ENCODE peak calls at places on chromosomes 3 and 15, in four cellular contexts. A is lung, U is A549, W is AG04450. J is an unnamed sample.

GRCh38 chr15:75731248-75732100 is 18.8 kb upstream of the CSPG4 start:
- DNase-seq in A (peak; percentile 40), U (no peak), W (no peak), J (peak; percentile 44)

GRCh38 chr15:63362196-63362595 is 19.4 kb downstream of the CA12 start:
- DNase-seq in A (no peak), U (no peak), W (no peak), J (peak; percentile 74)

GRCh38 chr3:99562990-99563607 is 75.3 kb upstream of the COL8A1 start:
- DNase-seq in A (no peak), U (no peak), W (no peak), J (no peak)

GRCh38 chr15:69045810-69046209 is 31.3 kb downstream of the NOX5 start:
- DNase-seq in A (no peak), U (peak; percentile 58), W (no peak), J (no peak)

GRCh38 chr3:126553284-126553811 is 5.4 kb downstream of the C3orf22 start:
- DNase-seq in A (no peak), U (no peak), W (no peak), J (no peak)

GRCh38 chr15:29690765-29691475 is 131.3 kb downstream of the TJP1 start:
- DNase-seq in A (no peak), U (peak; percentile 50), W (no peak), J (no peak)

GRCh38 chr15:51793521-51793920 is 35.9 kb upstream of the TMOD3 start:
- DNase-seq in A (peak; percentile 49), U (no peak), W (no peak), J (peak; percentile 93)

GRCh38 chr15:57832183-57832582 is 125.7 kb downstream of the POLR2M start:
- DNase-seq in A (no peak), U (no peak), W (no peak), J (no peak)

GRCh38 chr15:78668987-78669386 is 28.0 kb upstream of the CHRNB4 start:
- DNase-seq in A (no peak), U (no peak), W (no peak), J (no peak)

GRCh38 chr15:25378501-25378901 is 60.3 kb downstream of the UBE3A start:
- DNase-seq in A (no peak), U (no peak), W (no peak), J (no peak)

GRCh38 chr3:56222866-56223265 is 245.4 kb downstream of the ERC2 start:
- DNase-seq in A (no peak), U (no peak), W (no peak), J (no peak)

GRCh38 chr15:43225201-43225949 is 4.6 kb upstream of the EPB42 start:
- DNase-seq in A (no peak), U (peak; percentile 52), W (peak; percentile 11), J (peak; percentile 62)

GRCh38 chr3:189948724-189949045 is 172.0 kb downstream of the P3H2 start:
- DNase-seq in A (no peak), U (no peak), W (no peak), J (no peak)

GRCh38 chr15:41730543-41730942 is 43.7 kb upstream of the MAPKBP1 start:
- DNase-seq in A (no peak), U (no peak), W (no peak), J (no peak)

GRCh38 chr3:49500408-49501257 is 30.6 kb downstream of the DAG1 start:
- DNase-seq in A (peak; percentile 57), U (peak; percentile 92), W (peak; percentile 87), J (no peak)

GRCh38 chr3:38574411-38575278 is 74.8 kb downstream of the SCN5A start:
- DNase-seq in A (no peak), U (no peak), W (no peak), J (no peak)

GRCh38 chr15:43932907-43933306 is 106.1 kb downstream of the WDR76 start:
- DNase-seq in A (no peak), U (no peak), W (no peak), J (no peak)

GRCh38 chr15:78621810-78622402 is 1.1 kb upstream of the CHRNA3 start:
- DNase-seq in A (no peak), U (no peak), W (no peak), J (peak; percentile 5)

GRCh38 chr3:18416332-18416731 is 8.8 kb downstream of the SATB1 start:
- DNase-seq in A (no peak), U (no peak), W (no peak), J (no peak)
- H3K4me3 ChIP-seq in A (no peak overlapping the region), U (no peak overlapping the region), W (no peak overlapping the region), J (no peak overlapping the region)

DNA sequence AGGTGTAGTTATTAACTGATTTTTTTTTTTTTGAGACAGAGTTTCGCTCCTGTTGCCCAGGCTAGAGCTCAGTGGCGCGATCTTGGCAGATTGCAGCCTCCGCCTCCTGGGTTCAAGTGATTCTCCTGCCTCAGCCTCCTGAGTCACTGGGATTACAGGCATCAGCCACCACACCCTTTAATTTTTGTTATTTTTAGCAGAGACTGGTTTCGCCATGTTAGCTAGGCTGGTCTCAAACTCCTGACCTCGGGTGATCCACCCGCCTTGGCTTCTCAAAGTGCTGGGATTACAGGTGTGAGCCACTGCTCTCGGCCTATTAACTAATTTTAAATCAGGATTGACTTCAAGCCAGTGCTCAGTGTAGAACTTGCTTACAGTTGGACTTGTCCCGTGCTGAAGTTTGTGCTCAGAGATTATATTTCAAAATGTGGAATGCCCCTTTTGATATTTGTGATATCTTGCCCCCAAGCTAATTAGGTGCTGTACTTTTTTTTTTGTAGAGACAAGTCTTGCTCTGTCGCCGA is 6.0 kb downstream of the SKIL start:
- DNase-seq in A (no peak), U (no peak), W (no peak), J (no peak)
- H3K9me3 ChIP-seq in A (peaks cover 2% of the 10 kb centered on the region), U (no peaks in the 10 kb centered on the region), W (no peaks in the 10 kb centered on the region), J (peaks cover 3% of the 10 kb centered on the region)

GRCh38 chr15:98699591-98700424 is 51.5 kb downstream of the IGF1R start:
- DNase-seq in A (no peak), U (no peak), W (no peak), J (peak; percentile 38)
- H3K4me3 ChIP-seq in A (no peak overlapping the region), U (no peak overlapping the region), W (no peak overlapping the region), J (no peak overlapping the region)

GRCh38 chr3:147816770-147817169 is 407.6 kb downstream of the ZIC1 start:
- DNase-seq in A (no peak), U (peak; percentile 7), W (no peak), J (no peak)
- H3K9me3 ChIP-seq in A (no peaks in the 10 kb centered on the region), U (no peaks in the 10 kb centered on the region), W (no peaks in the 10 kb centered on the region), J (no peaks in the 10 kb centered on the region)

GRCh38 chr3:169144271-169144670 is 519.2 kb downstream of the MECOM start:
- DNase-seq in A (no peak), U (no peak), W (no peak), J (no peak)
- H3K4me3 ChIP-seq in A (no peak overlapping the region), U (no peak overlapping the region), W (peak overlapping the region; percentile 76), J (no peak overlapping the region)

DNA sequence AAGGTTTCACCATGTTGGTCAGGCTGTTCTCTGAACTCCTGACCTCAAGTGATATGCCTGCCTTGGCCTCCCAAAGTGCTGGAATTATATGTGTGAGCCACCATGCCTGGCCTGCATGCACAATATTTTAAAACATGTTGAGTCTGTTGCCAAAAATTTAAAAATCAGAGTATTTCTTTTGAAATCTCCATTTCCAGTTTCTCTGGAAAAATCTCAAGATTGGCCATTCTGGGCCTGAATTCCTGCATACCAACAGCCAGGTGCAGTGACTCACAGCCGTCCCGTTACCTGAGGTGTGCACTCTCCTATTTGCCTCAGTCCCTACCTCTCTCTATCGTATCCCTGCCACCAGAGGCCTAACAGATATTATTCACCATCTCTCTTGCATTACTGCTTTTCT is 15.0 kb upstream of the COPG1 start:
- DNase-seq in A (no peak), U (no peak), W (no peak), J (no peak)
- H3K9me3 ChIP-seq in A (no peaks in the 10 kb centered on the region), U (no peaks in the 10 kb centered on the region), W (no peaks in the 10 kb centered on the region), J (no peaks in the 10 kb centered on the region)

GRCh38 chr3:195086885-195087284 is 184.1 kb downstream of the XXYLT1 start:
- DNase-seq in A (no peak), U (no peak), W (no peak), J (no peak)
- H3K4me3 ChIP-seq in A (no peak overlapping the region), U (no peak overlapping the region), W (no peak overlapping the region), J (no peak overlapping the region)

GRCh38 chr15:60973637-60974415 is 255.3 kb downstream of the RORA start:
- DNase-seq in A (no peak), U (no peak), W (peak; percentile 37), J (no peak)

GRCh38 chr15:60972866-60973265 is 256.2 kb downstream of the RORA start:
- DNase-seq in A (no peak), U (no peak), W (peak; percentile 48), J (no peak)

GRCh38 chr15:60972301-60972700 is 256.8 kb downstream of the RORA start:
- DNase-seq in A (no peak), U (no peak), W (peak; percentile 92), J (no peak)

GRCh38 chr15:60975951-60976350 is 253.2 kb downstream of the RORA start:
- DNase-seq in A (no peak), U (no peak), W (no peak), J (no peak)

DNA sequence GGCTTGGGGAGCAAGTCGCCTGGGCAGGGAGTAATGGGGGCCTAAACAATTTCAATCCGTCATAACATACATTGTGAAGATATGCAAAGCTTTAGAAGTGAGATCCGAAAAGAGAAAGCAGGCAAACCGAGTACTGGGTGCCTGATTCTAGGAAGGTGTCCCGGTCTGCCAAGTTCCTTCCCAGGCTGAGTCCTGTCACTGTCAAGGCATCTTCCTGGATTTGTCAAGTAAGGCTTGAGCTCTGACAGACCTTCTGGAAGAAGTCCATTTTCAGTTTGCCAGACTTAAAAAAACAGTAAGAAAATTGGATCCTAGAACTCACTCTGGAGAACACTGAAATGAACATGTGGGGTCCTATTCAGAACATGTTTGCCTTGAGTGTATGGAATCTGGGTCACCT is 253.9 kb downstream of the RORA start:
- DNase-seq in A (no peak), U (no peak), W (no peak), J (no peak)
- H3K9me3 ChIP-seq in A (no peaks in the 10 kb centered on the region), U (no peaks in the 10 kb centered on the region), W (no peaks in the 10 kb centered on the region), J (no peaks in the 10 kb centered on the region)

DNA sequence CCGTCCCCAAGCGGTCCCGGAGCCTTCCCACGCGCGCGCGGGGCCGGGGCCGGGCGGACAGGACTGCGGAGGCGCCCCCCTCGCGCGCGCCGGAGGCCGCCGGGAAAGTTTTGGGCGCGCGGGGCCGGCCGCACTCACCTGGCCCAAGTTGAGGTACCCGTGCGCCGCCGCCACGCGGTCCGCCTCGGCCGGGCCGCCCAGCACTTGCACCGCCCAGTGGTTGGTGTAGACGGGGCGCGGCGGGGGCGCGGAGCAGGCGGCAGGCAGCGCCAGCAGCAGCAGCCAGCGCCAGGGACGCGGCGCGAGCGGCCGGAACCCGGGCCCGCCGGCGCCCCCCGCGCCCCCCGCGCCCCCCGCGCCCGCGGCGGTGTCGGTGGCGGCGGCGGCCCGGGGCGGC is 273 bp downstream of the PCSK6 start:
- DNase-seq in A (no peak), U (peak; percentile 69), W (no peak), J (peak; percentile 67)
- H3K4me3 ChIP-seq in A (peak overlapping the region; percentile 43), U (peak overlapping the region; percentile 82), W (no peak overlapping the region), J (no peak overlapping the region)

GRCh38 chr3:118213892-118214291 is 820.8 kb downstream of the IGSF11 start:
- DNase-seq in A (no peak), U (no peak), W (no peak), J (no peak)
- H3K9me3 ChIP-seq in A (peaks cover 2% of the 10 kb centered on the region), U (no peaks in the 10 kb centered on the region), W (no peaks in the 10 kb centered on the region), J (no peaks in the 10 kb centered on the region)

J was measured in HAP-1.